ENCODE peak calls at places on chromosome 6, in six cellular contexts. T, F, D, H, M and V are unnamed samples.

GRCh38 chr6:79946242-79946641 is 1.1 kb downstream of the ELOVL4 start:
- DNase-seq in T (no peak), F (peak), D (peak), H (no peak), M (no peak), V (no peak)

GRCh38 chr6:72890233-72890632 is 268.4 kb downstream of the KCNQ5 start:
- DNase-seq in T (no peak), F (no peak), D (no peak), H (no peak), M (no peak), V (no peak)

GRCh38 chr6:5718231-5718947 is 288.3 kb downstream of the NRN1 start:
- DNase-seq in T (no peak), F (no peak), D (no peak), H (no peak), M (no peak), V (no peak)

GRCh38 chr6:121142093-121142492 is 192.2 kb downstream of the TBC1D32 start:
- DNase-seq in T (no peak), F (no peak), D (no peak), H (no peak), M (no peak), V (no peak)

GRCh38 chr6:118650500-118651281 is 700 bp downstream of the CEP85L start:
- DNase-seq in T (peak), F (peak), D (peak), H (no peak), M (peak), V (no peak)

GRCh38 chr6:19734061-19734460 is 103.1 kb upstream of the ID4 start:
- DNase-seq in T (no peak), F (no peak), D (no peak), H (no peak), M (no peak), V (no peak)

GRCh38 chr6:107554326-107554725 is 64.4 kb downstream of the SOBP start:
- DNase-seq in T (no peak), F (no peak), D (no peak), H (no peak), M (no peak), V (no peak)

GRCh38 chr6:47092249-47092648 is 50.1 kb upstream of the ADGRF1 start:
- DNase-seq in T (no peak), F (no peak), D (no peak), H (no peak), M (no peak), V (no peak)

GRCh38 chr6:157285422-157285779 is 37.9 kb downstream of the TMEM242 start:
- DNase-seq in T (no peak), F (no peak), D (no peak), H (no peak), M (no peak), V (no peak)

GRCh38 chr6:106849130-106849529 is 125.4 kb downstream of the CD24 start:
- DNase-seq in T (no peak), F (no peak), D (no peak), H (no peak), M (no peak), V (no peak)

GRCh38 chr6:149423946-149424440 is 23.9 kb downstream of the SUMO4 start:
- DNase-seq in T (no peak), F (no peak), D (no peak), H (no peak), M (no peak), V (no peak)

GRCh38 chr6:43593938-43594337 is 18.0 kb downstream of the POLH start:
- DNase-seq in T (no peak), F (no peak), D (no peak), H (no peak), M (no peak), V (no peak)

GRCh38 chr6:163427498-163428254 is 13.2 kb downstream of the QKI start:
- DNase-seq in T (no peak), F (peak), D (peak), H (peak), M (no peak), V (peak)

GRCh38 chr6:142374965-142375733 is 73.3 kb downstream of the ADGRG6 start:
- DNase-seq in T (no peak), F (no peak), D (peak), H (peak), M (no peak), V (no peak)

GRCh38 chr6:155123520-155123919 is 128.4 kb downstream of the TIAM2 start:
- DNase-seq in T (no peak), F (no peak), D (no peak), H (no peak), M (no peak), V (no peak)

GRCh38 chr6:138129190-138129589 is 22.0 kb upstream of the PERP start:
- DNase-seq in T (no peak), F (no peak), D (no peak), H (no peak), M (no peak), V (no peak)

GRCh38 chr6:145809211-145809610 is 5.4 kb downstream of the FBXO30 start:
- DNase-seq in T (no peak), F (no peak), D (no peak), H (no peak), M (no peak), V (no peak)

GRCh38 chr6:125533710-125534397 is 215.6 kb upstream of the HEY2 start:
- DNase-seq in T (no peak), F (no peak), D (no peak), H (no peak), M (no peak), V (no peak)

GRCh38 chr6:145736854-145737181 is 1.5 kb upstream of the EPM2A start:
- DNase-seq in T (no peak), F (no peak), D (no peak), H (peak), M (no peak), V (no peak)

GRCh38 chr6:124073021-124073420 is 269.4 kb downstream of the NKAIN2 start:
- DNase-seq in T (no peak), F (no peak), D (no peak), H (no peak), M (no peak), V (no peak)

GRCh38 chr6:54431466-54431865 is 123.2 kb downstream of the TINAG start:
- DNase-seq in T (no peak), F (no peak), D (peak), H (peak), M (no peak), V (peak)

GRCh38 chr6:28486988-28487742 is 28.4 kb downstream of the GPX6 start:
- DNase-seq in T (no peak), F (no peak), D (no peak), H (no peak), M (no peak), V (no peak)

GRCh38 chr6:146857960-146858308 is 259.2 kb downstream of the ADGB start:
- DNase-seq in T (no peak), F (no peak), D (no peak), H (no peak), M (no peak), V (no peak)

GRCh38 chr6:131231886-131232285 is 96.6 kb downstream of the AKAP7 start:
- DNase-seq in T (no peak), F (no peak), D (no peak), H (no peak), M (no peak), V (no peak)